ENCODE peak calls at places on chromosomes 2 and 18, in six cellular contexts. B is PC-3, F is IMR-90, L is RWPE2, G is hepatocyte, D is astrocyte. H is an unnamed sample. For H3K4me1, the result is how much of the 10 kb centered on the place peaks cover.

GRCh38 chr18:46322941-46323340 is 218.8 kb downstream of the HAUS1 start:
- DNase-seq in F (no peak), B (no peak), L (peak), D (no peak), G (no peak), H (no peak)

GRCh38 chr18:8629602-8630001 is 20.4 kb downstream of the RAB12 start:
- DNase-seq in B (no peak), D (no peak), L (no peak), F (no peak), G (no peak), H (no peak)

GRCh38 chr2:239251971-239252370 is 148.8 kb downstream of the HDAC4 start:
- DNase-seq in L (no peak), G (no peak), F (no peak), D (no peak), B (no peak), H (no peak)

GRCh38 chr2:228878138-228878537 is 392.9 kb downstream of the PID1 start:
- DNase-seq in L (no peak), D (no peak), G (no peak), B (no peak), F (no peak), H (no peak)

GRCh38 chr2:2827691-2828315 is 496.7 kb upstream of the MYT1L start:
- DNase-seq in D (no peak), G (no peak), F (no peak), L (no peak), B (no peak), H (no peak)

GRCh38 chr18:8705280-8705940 is at the start of gene MTCL1:
- DNase-seq in G (no peak), F (no peak), L (no peak), D (peak), B (peak), H (peak)

GRCh38 chr2:121634354-121635307 is 14.6 kb downstream of the CLASP1 start:
- DNase-seq in D (peak), G (no peak), L (no peak), B (peak), F (peak), H (no peak)

GRCh38 chr2:185291035-185291647 is 447.5 kb upstream of the FSIP2 start:
- DNase-seq in F (peak), D (peak), B (peak), L (peak), G (peak), H (peak)

GRCh38 chr2:25184254-25184653 is 15.9 kb upstream of the POMC start:
- DNase-seq in B (peak), G (peak), D (no peak), F (no peak), L (no peak), H (no peak)

GRCh38 chr2:11796190-11797171 is 50.0 kb downstream of the LPIN1 start:
- DNase-seq in G (no peak), B (no peak), F (peak), D (peak), L (no peak), H (no peak)

GRCh38 chr2:230674930-230675672 is 37.5 kb upstream of the CAB39 start:
- DNase-seq in G (no peak), B (no peak), F (no peak), L (no peak), D (no peak), H (no peak)

GRCh38 chr2:106293379-106293778 is 99.3 kb upstream of the UXS1 start:
- DNase-seq in B (no peak), D (no peak), G (no peak), L (no peak), F (no peak), H (no peak)

GRCh38 chr2:132267372-132267771 is 105.6 kb upstream of the ANKRD30BL start:
- DNase-seq in F (no peak), L (no peak), D (no peak), B (no peak), G (no peak), H (no peak)

GRCh38 chr2:86523491-86523890 is 39.8 kb downstream of the CHMP3 start:
- DNase-seq in B (no peak), D (no peak), F (no peak), G (no peak), L (no peak), H (no peak)

GRCh38 chr2:71930073-71930681 is 217.5 kb downstream of the CYP26B1 start:
- DNase-seq in D (no peak), G (peak), F (no peak), B (peak), L (no peak), H (peak)

GRCh38 chr18:23856466-23857175 is 157.9 kb upstream of the TTC39C start:
- DNase-seq in B (peak), D (no peak), F (peak), L (no peak), G (no peak), H (no peak)

GRCh38 chr2:17626986-17627385 is 86.5 kb downstream of the VSNL1 start:
- DNase-seq in F (no peak), B (no peak), D (peak), L (no peak), G (no peak), H (no peak)

GRCh38 chr2:121699421-121700328 is 37.0 kb downstream of the NIFK start:
- DNase-seq in B (peak), L (peak), D (peak), F (peak), G (peak), H (peak)

GRCh38 chr2:233544079-233544690 is 22.4 kb downstream of the USP40 start:
- DNase-seq in B (no peak), D (peak), G (no peak), L (no peak), F (no peak), H (no peak)

GRCh38 chr2:159123786-159124185 is 155.3 kb downstream of the TANC1 start:
- DNase-seq in L (no peak), D (no peak), F (no peak), G (no peak), B (no peak), H (no peak)

GRCh38 chr2:159125858-159126257 is 157.4 kb downstream of the TANC1 start:
- DNase-seq in D (no peak), F (no peak), B (no peak), L (no peak), G (no peak), H (no peak)

GRCh38 chr2:159124931-159125467 is 156.6 kb downstream of the TANC1 start:
- DNase-seq in D (peak), G (peak), B (peak), F (no peak), L (no peak), H (no peak)

GRCh38 chr2:159126653-159127052 is 158.2 kb downstream of the TANC1 start:
- DNase-seq in D (peak), L (no peak), B (peak), F (peak), G (no peak), H (no peak)

DNA sequence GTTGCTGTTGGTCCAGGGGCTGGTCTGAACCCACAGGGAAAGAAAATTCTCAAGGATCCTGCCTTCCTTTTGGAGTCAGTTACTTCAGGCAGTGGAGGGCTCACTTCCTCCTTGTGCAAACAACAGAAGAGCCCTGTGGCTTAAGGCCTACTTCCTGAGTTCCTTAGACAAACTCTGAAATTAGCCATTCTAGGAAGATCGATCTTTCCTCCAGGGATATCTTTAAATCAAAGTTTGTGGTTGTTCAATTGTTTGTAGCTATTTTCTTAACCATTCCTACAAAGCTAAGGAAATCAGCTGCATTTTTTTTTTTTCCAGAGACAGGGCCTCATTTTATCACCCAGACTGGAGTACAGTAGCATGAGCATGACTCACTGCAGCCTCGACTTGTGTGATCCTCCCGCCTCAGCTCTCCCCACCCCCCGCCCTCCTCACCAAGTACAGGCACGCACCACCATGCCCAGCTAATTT is 156.0 kb downstream of the TANC1 start:
- DNase-seq in B (peak), F (peak), D (peak), G (peak), L (peak), H (no peak)
- H3K4me1 ChIP-seq in B (under half), F (under half), D (under half), G (under half), L (under half), H (under half)

DNA sequence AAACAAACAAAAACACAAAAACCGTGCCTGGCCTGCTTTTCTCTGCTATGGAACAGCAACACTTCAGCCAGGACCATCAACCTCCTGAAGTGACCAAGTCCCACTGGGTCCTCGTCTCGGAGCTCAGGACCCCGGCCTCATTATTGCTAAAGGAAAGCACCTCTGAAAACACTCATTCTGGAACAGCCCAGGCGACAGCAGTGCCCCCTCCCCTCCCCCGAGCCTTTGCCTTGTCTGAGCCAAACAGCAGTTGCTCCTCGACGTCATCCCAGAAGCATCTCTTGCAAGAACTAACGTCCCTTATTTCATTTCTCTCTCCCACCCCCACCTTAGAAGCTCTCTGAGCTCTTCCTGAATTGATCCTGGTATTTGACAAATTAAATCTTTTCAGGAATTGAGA is 27.4 kb downstream of the APCDD1 start:
- DNase-seq in F (no peak), D (no peak), B (no peak), G (no peak), L (no peak), H (no peak)
- H3K4me3 ChIP-seq in F (no peak), D (no peak), B (no peak), G (no peak), L (no peak), H (no peak)

GRCh38 chr2:46305177-46305576 is 8.0 kb downstream of the EPAS1 start:
- DNase-seq in D (no peak), L (no peak), F (no peak), G (no peak), B (no peak), H (no peak)
- H3K4me1 ChIP-seq in D (under half), L (half or more), F (under half), G (half or more), B (half or more), H (under half)

GRCh38 chr18:62714671-62715438 is 486 bp upstream of the PHLPP1 start:
- DNase-seq in B (peak), F (peak), G (peak), D (peak), L (peak), H (peak)

GRCh38 chr18:62715439-62715792 is at the start of gene PHLPP1:
- DNase-seq in L (no peak), B (no peak), D (no peak), F (no peak), G (no peak), H (no peak)

GRCh38 chr18:62716679-62717058 is 1.3 kb downstream of the PHLPP1 start:
- DNase-seq in B (peak), D (peak), G (peak), F (no peak), L (no peak), H (peak)

GRCh38 chr18:62717059-62717849 is 1.9 kb downstream of the PHLPP1 start:
- DNase-seq in L (peak), F (peak), G (peak), D (peak), B (peak), H (no peak)

GRCh38 chr18:62715829-62716678 is 713 bp downstream of the PHLPP1 start:
- DNase-seq in L (peak), D (peak), B (peak), F (peak), G (peak), H (peak)
- H3K4me3 ChIP-seq in L (peak), D (peak), B (peak), F (peak), G (peak), H (peak)

DNA sequence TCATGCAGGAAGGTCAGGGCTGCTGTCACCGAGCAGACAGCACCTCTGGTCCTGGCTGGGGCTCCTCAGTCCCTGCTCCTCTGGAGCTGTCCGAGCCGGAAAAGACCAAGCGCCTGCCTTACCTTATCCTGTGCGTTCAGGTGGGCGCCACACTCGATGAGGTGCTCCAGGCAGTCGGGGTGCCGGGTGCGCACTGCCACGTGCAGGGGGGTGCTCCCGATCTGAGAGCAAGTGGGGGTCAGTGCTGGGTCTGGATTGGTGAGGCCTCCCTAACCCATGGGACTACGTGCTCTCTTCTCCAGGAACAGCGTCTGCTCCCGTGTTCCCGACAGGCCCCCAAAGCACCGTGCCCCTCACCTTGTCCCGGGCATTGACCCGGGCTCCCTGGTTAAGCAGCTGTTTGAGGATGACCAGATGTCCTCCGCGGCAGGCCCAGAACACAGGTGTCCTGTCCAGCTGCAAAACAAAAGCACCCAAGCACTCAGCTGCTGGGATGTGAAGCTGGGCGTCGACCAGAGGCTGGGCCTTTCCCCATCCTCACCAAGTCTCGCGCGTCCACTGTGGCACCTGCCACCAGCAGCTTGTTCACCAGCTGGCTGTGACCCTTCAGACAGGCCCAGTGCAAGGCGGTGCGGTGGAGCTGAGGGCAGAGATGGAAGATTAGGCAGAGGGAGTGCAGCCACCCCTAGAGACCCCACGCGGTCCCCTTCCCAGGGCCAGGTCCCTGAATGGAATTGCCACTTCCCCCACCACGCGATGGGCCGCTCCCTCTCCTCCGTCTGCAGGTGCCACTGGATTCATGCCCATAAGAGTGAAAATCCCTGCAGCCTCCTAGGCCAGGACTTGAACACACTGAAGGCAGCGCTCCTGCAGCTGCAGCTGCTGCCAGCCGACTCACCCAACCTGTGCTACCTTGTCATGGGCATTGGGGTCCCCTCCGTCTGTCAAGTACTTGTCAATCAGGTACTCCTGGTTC is 3.7 kb downstream of the ANKRD23 start:
- DNase-seq in L (no peak), G (no peak), F (no peak), B (no peak), D (no peak), H (no peak)
- H3K4me1 ChIP-seq in L (under half), G (under half), F (under half), B (under half), D (under half), H (under half)

DNA sequence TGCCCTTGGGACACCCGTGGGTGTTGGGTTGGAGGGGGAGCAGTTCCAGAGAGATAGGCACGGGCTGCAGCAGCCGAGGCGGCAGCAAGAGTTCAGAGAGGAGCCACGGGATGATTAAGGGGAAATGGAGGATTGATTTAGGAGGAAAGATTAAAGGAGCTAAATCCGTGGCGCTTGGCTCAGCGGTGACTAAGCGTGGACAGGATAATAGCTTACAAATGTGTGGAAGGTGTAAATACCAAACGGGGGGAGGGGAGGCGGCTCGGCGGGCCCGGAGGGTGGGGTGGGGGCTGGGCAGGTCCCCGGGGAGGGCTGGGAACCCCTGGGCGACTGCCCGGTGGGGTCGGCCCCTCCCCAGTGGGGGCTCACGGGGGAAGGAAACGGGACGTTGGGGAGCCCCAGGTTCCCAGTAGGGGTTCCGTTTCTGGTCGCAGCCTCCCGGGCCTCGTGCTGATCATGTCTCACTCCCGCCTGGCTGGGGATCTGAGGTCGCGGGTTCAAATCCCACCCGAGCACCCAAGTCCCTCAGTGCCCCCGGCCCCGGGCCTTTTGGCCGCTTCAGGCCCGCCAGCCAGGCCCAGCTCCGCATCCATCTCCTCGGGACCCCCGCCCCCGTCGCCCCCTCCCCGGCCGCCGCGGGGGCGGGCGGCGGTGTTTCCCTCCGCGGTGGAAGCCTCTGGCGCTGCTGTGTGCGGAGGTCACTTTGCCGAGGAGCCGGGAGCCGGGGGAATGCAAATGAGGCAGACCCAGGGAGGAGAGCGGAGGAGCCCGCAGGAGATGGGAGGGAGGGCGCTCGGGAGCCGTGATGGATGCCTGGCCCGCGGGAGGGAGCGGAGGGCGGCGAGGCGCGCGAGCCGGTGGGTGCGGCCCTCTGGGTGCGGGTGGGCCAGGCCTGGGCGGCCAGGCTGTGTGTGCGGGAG is 8.1 kb downstream of the ASIC4 start:
- DNase-seq in L (no peak), G (peak), F (peak), D (peak), B (peak), H (peak)
- H3K4me3 ChIP-seq in L (no peak), G (peak), F (no peak), D (no peak), B (no peak), H (no peak)